ENCODE peak calls at places on chromosomes 3 and 15, in five cellular contexts. N is HCT116, M is colonic mucosa, U is adrenal gland, A is sigmoid colon. S is an unnamed sample.

GRCh38 chr3:32181370-32181769 is 57.1 kb upstream of the CMTM8 start:
- DNase-seq in N (no peak), M (no peak), U (no peak), A (no peak), S (no peak)

GRCh38 chr15:100502651-100503050 is 26.1 kb downstream of the CERS3 start:
- DNase-seq in N (no peak), M (no peak), U (no peak), A (no peak), S (no peak)

GRCh38 chr3:196659901-196660351 is 20.4 kb downstream of the NRROS start:
- DNase-seq in N (no peak), M (no peak), U (no peak), A (no peak), S (no peak)

GRCh38 chr15:99511865-99512632 is 53.7 kb upstream of the MEF2A start:
- DNase-seq in N (no peak), M (no peak), U (peak; percentile 59), A (no peak), S (peak; percentile 76)

GRCh38 chr15:63891079-63891762 is 57.5 kb upstream of the HERC1 start:
- DNase-seq in N (peak; percentile 81), M (peak; percentile 85), U (peak; percentile 90), A (peak; percentile 87), S (peak; percentile 92)

GRCh38 chr3:62415312-62415791 is 42.0 kb upstream of the FEZF2 start:
- DNase-seq in N (no peak), M (no peak), U (no peak), A (no peak), S (no peak)

GRCh38 chr3:34777361-34777760 is 862.0 kb upstream of the ARPP21 start:
- DNase-seq in N (no peak), M (no peak), U (no peak), A (no peak), S (no peak)

GRCh38 chr3:120560304-120561250 is 35.6 kb upstream of the NDUFB4 start:
- DNase-seq in N (no peak), M (no peak), U (no peak), A (no peak), S (no peak)

GRCh38 chr3:193240436-193240849 is 579 bp upstream of the PLAAT1 start:
- DNase-seq in N (no peak), M (no peak), U (no peak), A (no peak), S (no peak)

GRCh38 chr3:113536627-113537101 is 4.3 kb downstream of the SIDT1 start:
- DNase-seq in N (no peak), M (peak; percentile 70), U (no peak), A (no peak), S (no peak)

GRCh38 chr3:56825579-56826438 is 24.1 kb upstream of the ARHGEF3 start:
- DNase-seq in N (no peak), M (no peak), U (no peak), A (no peak), S (no peak)

DNA sequence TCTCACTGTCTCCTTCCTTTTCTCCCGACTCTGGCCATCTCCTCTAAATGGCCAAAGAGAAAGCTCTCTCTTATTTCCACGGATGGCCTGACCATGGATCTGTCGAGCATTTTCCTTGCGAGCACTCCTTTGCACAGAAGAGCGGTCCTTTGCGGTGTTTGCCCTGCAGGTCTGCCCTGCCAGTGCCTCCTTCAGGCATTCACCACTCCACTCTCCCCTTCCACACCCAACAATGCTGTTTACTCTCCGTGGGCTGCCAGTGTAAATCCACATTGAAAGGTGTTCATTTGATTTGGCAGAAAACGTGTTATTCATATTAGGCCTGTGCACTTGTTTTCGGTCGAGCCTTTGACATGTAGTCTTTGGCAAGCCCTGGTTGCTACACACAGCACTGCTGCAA is 49.6 kb downstream of the CACNA2D3 start:
- DNase-seq in N (no peak), M (no peak), U (no peak), A (no peak), S (no peak)
- H3K4me1 ChIP-seq in N (no peaks in the 10 kb centered on the region), M (no peaks in the 10 kb centered on the region), U (no peaks in the 10 kb centered on the region), A (no peaks in the 10 kb centered on the region), S (no peaks in the 10 kb centered on the region)

GRCh38 chr3:14861451-14862302 is 42.9 kb downstream of the FGD5 start:
- DNase-seq in N (no peak), M (no peak), U (no peak), A (no peak), S (no peak)

GRCh38 chr3:14861031-14861430 is 42.3 kb downstream of the FGD5 start:
- DNase-seq in N (no peak), M (no peak), U (no peak), A (no peak), S (no peak)

GRCh38 chr3:14858105-14858504 is 39.3 kb downstream of the FGD5 start:
- DNase-seq in N (no peak), M (no peak), U (no peak), A (no peak), S (no peak)

GRCh38 chr3:14853280-14853956 is 34.7 kb downstream of the FGD5 start:
- DNase-seq in N (no peak), M (no peak), U (no peak), A (peak; percentile 78), S (no peak)

GRCh38 chr3:14857506-14857905 is 38.7 kb downstream of the FGD5 start:
- DNase-seq in N (no peak), M (no peak), U (no peak), A (no peak), S (no peak)
- TF ChIP-seq CTCF in N (no peak), M (peak; percentile 20), U (no peak), A (no peak), S (no peak)

GRCh38 chr15:78006567-78007205 is 70.8 kb downstream of the TBC1D2B start:
- DNase-seq in N (no peak), M (peak; percentile 75), U (peak; percentile 69), A (no peak), S (no peak)
- H3K27ac ChIP-seq in N (no peak overlapping the region), M (no peak overlapping the region), U (no peak overlapping the region), A (peak overlapping the region; percentile 74), S (no peak overlapping the region)

DNA sequence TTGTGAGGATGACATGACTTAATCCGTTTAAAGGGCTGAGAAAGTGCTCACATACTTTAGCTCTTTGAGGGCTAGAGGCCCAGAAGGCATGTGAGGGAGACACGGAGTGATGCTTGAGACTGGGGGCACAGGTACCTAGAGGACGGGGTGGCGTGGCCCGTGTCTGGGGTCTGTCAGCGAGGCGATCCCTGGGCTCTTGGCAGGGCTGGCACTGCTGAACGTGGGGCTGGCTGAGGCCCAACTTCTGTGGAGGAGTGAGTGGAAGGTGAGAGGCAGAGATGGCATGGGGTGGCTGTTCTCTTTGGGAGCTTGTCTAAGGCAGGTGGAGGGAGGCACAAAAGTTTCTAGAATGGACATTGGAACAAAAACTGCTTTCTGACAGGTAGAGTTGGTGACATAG is 9.5 kb downstream of the SEMA4B start:
- DNase-seq in N (no peak), M (no peak), U (no peak), A (no peak), S (no peak)
- H3K4me1 ChIP-seq in N (peaks cover 84% of the 10 kb centered on the region), M (peaks cover 35% of the 10 kb centered on the region), U (peaks cover 44% of the 10 kb centered on the region), A (peaks cover 62% of the 10 kb centered on the region), S (peaks cover 15% of the 10 kb centered on the region)

GRCh38 chr15:66239514-66239913 is 14.0 kb downstream of the MEGF11 start:
- DNase-seq in N (no peak), M (no peak), U (no peak), A (no peak), S (no peak)

GRCh38 chr15:66240240-66240842 is 13.2 kb downstream of the MEGF11 start:
- DNase-seq in N (no peak), M (no peak), U (no peak), A (no peak), S (no peak)

GRCh38 chr15:66236806-66237205 is 16.7 kb downstream of the MEGF11 start:
- DNase-seq in N (no peak), M (no peak), U (no peak), A (no peak), S (no peak)

GRCh38 chr15:66237513-66238235 is 15.9 kb downstream of the MEGF11 start:
- DNase-seq in N (no peak), M (no peak), U (no peak), A (no peak), S (no peak)

DNA sequence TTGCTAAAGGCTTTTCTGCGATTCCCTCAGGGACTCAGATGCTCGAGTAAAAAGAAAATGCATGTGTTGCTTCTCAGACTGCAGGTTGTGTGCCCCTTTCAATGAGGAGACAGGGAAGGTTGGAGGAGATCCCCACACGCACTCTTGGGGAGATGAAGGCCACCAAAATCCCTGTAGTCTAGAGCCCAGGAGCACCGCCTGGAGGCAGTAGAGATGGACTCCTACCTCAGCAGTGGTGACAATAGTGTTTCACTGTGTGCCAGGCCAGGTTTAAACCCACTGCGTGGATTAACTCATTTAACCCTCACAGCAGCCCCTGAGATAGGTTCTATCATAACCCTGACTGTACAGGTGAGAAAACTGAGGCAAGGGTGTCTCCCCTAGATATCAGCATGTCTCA is 15.2 kb downstream of the MEGF11 start:
- DNase-seq in N (no peak), M (no peak), U (no peak), A (no peak), S (no peak)
- TF ChIP-seq CTCF in N (no peak), M (no peak), U (no peak), A (no peak), S (no peak)

GRCh38 chr15:59170998-59171397 is 35.6 kb upstream of the LDHAL6B start:
- DNase-seq in N (no peak), M (no peak), U (no peak), A (no peak), S (no peak)

GRCh38 chr15:59172289-59172901 is 34.2 kb upstream of the LDHAL6B start:
- DNase-seq in N (no peak), M (no peak), U (no peak), A (no peak), S (no peak)

GRCh38 chr15:59169337-59169736 is 37.3 kb upstream of the LDHAL6B start:
- DNase-seq in N (no peak), M (no peak), U (no peak), A (no peak), S (no peak)

GRCh38 chr15:59168536-59168935 is 38.1 kb upstream of the LDHAL6B start:
- DNase-seq in N (no peak), M (no peak), U (peak; percentile 39), A (no peak), S (no peak)

GRCh38 chr15:59170295-59170881 is 36.3 kb upstream of the LDHAL6B start:
- DNase-seq in N (no peak), M (peak; percentile 31), U (peak; percentile 50), A (no peak), S (no peak)
- H3K27ac ChIP-seq in N (peak overlapping the region; percentile 13), M (peak overlapping the region; percentile 27), U (peak overlapping the region; percentile 24), A (peak overlapping the region; percentile 72), S (no peak overlapping the region)

S was measured in Peyer's patch.